ENCODE peak calls at places on chromosome 9, in eight cellular contexts. J, Z, P, Y, T, S, L and D are unnamed samples.

GRCh38 chr9:137055385-137056364 is 1.8 kb upstream of the ENTPD2 start:
- DNase-seq in Z (no peak), L (no peak), S (no peak), P (peak; percentile 64), J (no peak), Y (no peak), T (no peak), D (no peak)

GRCh38 chr9:36154213-36154952 is 14.8 kb upstream of the CCIN start:
- DNase-seq in Y (peak; percentile 39), L (no peak), P (no peak), Z (no peak), T (no peak), S (no peak), J (peak; percentile 80), D (no peak)

GRCh38 chr9:136365775-136366223 is 2.3 kb upstream of the DNLZ start:
- DNase-seq in Y (no peak), Z (no peak), J (no peak), P (no peak), S (no peak), T (no peak), L (no peak), D (no peak)

GRCh38 chr9:104969116-104969515 is 41.2 kb upstream of the ABCA1 start:
- DNase-seq in T (no peak), Y (no peak), S (no peak), Z (no peak), P (no peak), J (no peak), L (no peak), D (no peak)

GRCh38 chr9:33159058-33159759 is 7.9 kb downstream of the B4GALT1 start:
- DNase-seq in L (no peak), S (no peak), Z (no peak), Y (no peak), P (no peak), J (peak; percentile 67), T (no peak), D (no peak)

GRCh38 chr9:112361602-112362001 is 18.3 kb upstream of the HSDL2 start:
- DNase-seq in T (no peak), Z (no peak), L (no peak), J (peak; percentile 71), P (peak; percentile 20), S (no peak), Y (peak; percentile 63), D (no peak)

GRCh38 chr9:127586537-127586936 is 25.5 kb upstream of the STXBP1 start:
- DNase-seq in P (peak; percentile 88), S (peak; percentile 49), Y (peak; percentile 93), J (peak; percentile 91), T (peak; percentile 55), L (peak; percentile 75), Z (peak; percentile 42), D (peak; percentile 44)

GRCh38 chr9:113632776-113633590 is 169.5 kb downstream of the RGS3 start:
- DNase-seq in T (no peak), Z (no peak), S (no peak), Y (no peak), L (no peak), P (no peak), J (peak; percentile 82), D (no peak)

GRCh38 chr9:70438341-70438924 is 24.0 kb upstream of the KLF9 start:
- DNase-seq in S (no peak), L (no peak), Y (peak; percentile 27), J (peak; percentile 80), Z (no peak), P (peak; percentile 62), T (no peak), D (no peak)

GRCh38 chr9:110370316-110370715 is 32.7 kb upstream of the TXNDC8 start:
- DNase-seq in Z (no peak), T (no peak), J (peak; percentile 59), L (no peak), Y (no peak), P (no peak), S (no peak), D (no peak)

GRCh38 chr9:94002316-94003140 is 47.4 kb upstream of the BARX1 start:
- DNase-seq in T (no peak), S (no peak), L (peak; percentile 10), Z (no peak), P (peak; percentile 20), J (peak; percentile 60), Y (peak; percentile 77), D (peak; percentile 55)

GRCh38 chr9:131190191-131190590 is 64.8 kb downstream of the NUP214 start:
- DNase-seq in L (no peak), J (no peak), S (no peak), Y (no peak), P (no peak), T (no peak), Z (no peak), D (no peak)

GRCh38 chr9:32502459-32502858 is 23.5 kb downstream of the RIGI start:
- DNase-seq in L (no peak), Y (no peak), Z (no peak), S (no peak), J (peak; percentile 97), P (no peak), T (no peak), D (no peak)